ENCODE peak calls at places on chromosomes 16 and 17, in five cellular contexts. D, B, S, N and U are unnamed samples.

GRCh38 chr17:74296548-74296936 is 22.5 kb downstream of the DNAI2 start:
- DNase-seq in D (no peak), S (no peak), B (peak), N (no peak), U (peak)

GRCh38 chr16:87490091-87490798 is 2.6 kb downstream of the ZCCHC14 start:
- DNase-seq in N (no peak), B (peak), D (no peak), S (peak), U (no peak)

GRCh38 chr16:997440-998051 is 16.0 kb downstream of the SOX8 start:
- DNase-seq in B (peak), N (peak), D (peak), S (peak), U (no peak)

GRCh38 chr16:56450275-56450889 is 750 bp downstream of the NUDT21 start:
- DNase-seq in D (no peak), N (no peak), S (no peak), B (peak), U (no peak)

GRCh38 chr16:74480150-74481029 is 59.1 kb upstream of the CLEC18B start:
- DNase-seq in B (peak), N (no peak), D (no peak), S (no peak), U (peak)

GRCh38 chr17:44384823-44385286 is 4.6 kb downstream of the ITGA2B start:
- DNase-seq in N (no peak), B (no peak), S (no peak), D (no peak), U (no peak)

GRCh38 chr17:61075988-61076387 is 323.7 kb upstream of the TBX2 start:
- DNase-seq in B (no peak), N (no peak), S (no peak), D (no peak), U (no peak)

GRCh38 chr16:69553332-69553731 is 12.4 kb upstream of the NFAT5 start:
- DNase-seq in S (no peak), N (no peak), B (no peak), D (no peak), U (no peak)

GRCh38 chr17:10713336-10713735 is 15.9 kb downstream of the ADPRM start:
- DNase-seq in N (no peak), D (no peak), S (no peak), B (no peak), U (no peak)

GRCh38 chr17:56317351-56318208 is 164.3 kb downstream of the ANKFN1 start:
- DNase-seq in D (no peak), B (peak), N (no peak), S (no peak), U (no peak)

GRCh38 chr16:46830417-46830901 is 521 bp downstream of the C16orf87 start:
- DNase-seq in B (peak), D (peak), N (peak), S (peak), U (no peak)

GRCh38 chr17:78001182-78001581 is 42.7 kb downstream of the TNRC6C start:
- DNase-seq in D (no peak), N (no peak), B (peak), S (no peak), U (no peak)

GRCh38 chr16:49620158-49620867 is 235.6 kb downstream of the ZNF423 start:
- DNase-seq in N (no peak), B (peak), D (no peak), S (no peak), U (peak)

GRCh38 chr17:76549539-76549938 is 9.7 kb downstream of the PRCD start:
- DNase-seq in B (no peak), S (no peak), N (no peak), D (no peak), U (no peak)

GRCh38 chr16:68214726-68215125 is 21.2 kb downstream of the ESRP2 start:
- DNase-seq in B (no peak), D (no peak), S (no peak), N (no peak), U (no peak)